ENCODE peak calls at places on chromosomes 11 and 22, in five cellular contexts. O is NT2/D1, J is H1, V is GM12878, U is HepG2. G is an unnamed sample.

GRCh38 chr11:108069947-108070346 is 51.4 kb upstream of the ACAT1 start:
- DNase-seq in O (no peak), J (no peak), V (peak), U (no peak), G (no peak)

GRCh38 chr11:2378527-2379210 is 1.6 kb downstream of the CD81 start:
- DNase-seq in O (no peak), J (no peak), V (no peak), U (no peak), G (no peak)

GRCh38 chr11:134155946-134156865 is 67.6 kb downstream of the NCAPD3 start:
- DNase-seq in O (no peak), J (no peak), V (no peak), U (no peak), G (no peak)

GRCh38 chr11:83054904-83055380 is 16.8 kb downstream of the RAB30 start:
- DNase-seq in O (no peak), J (no peak), V (no peak), U (peak), G (no peak)

GRCh38 chr11:130516868-130517505 is 68.5 kb downstream of the ADAMTS15 start:
- DNase-seq in O (no peak), J (peak), V (no peak), U (no peak), G (no peak)

GRCh38 chr11:123430736-123431356 is 777 bp downstream of the GRAMD1B start:
- DNase-seq in O (no peak), J (peak), V (no peak), U (no peak), G (peak)

GRCh38 chr11:36452987-36453386 is 57.1 kb downstream of the TRAF6 start:
- DNase-seq in O (no peak), J (no peak), V (no peak), U (peak), G (no peak)

GRCh38 chr11:119144825-119145476 is 3.9 kb upstream of the ABCG4 start:
- DNase-seq in O (peak), J (peak), V (no peak), U (peak), G (peak)

GRCh38 chr11:127003260-127003981 is 2.9 kb upstream of the KIRREL3 start:
- DNase-seq in O (peak), J (peak), V (no peak), U (no peak), G (peak)

GRCh38 chr11:13760115-13760514 is 91.6 kb downstream of the FAR1 start:
- DNase-seq in O (no peak), J (no peak), V (no peak), U (no peak), G (no peak)

GRCh38 chr22:17477401-17477833 is 85.9 kb upstream of the SLC25A18 start:
- DNase-seq in O (no peak), J (no peak), V (no peak), U (no peak), G (peak)

GRCh38 chr11:72328366-72329224 is 84.6 kb upstream of the PHOX2A start:
- DNase-seq in O (no peak), J (no peak), V (no peak), U (no peak), G (no peak)

GRCh38 chr11:105915036-105915435 is 107.0 kb downstream of the MSANTD4 start:
- DNase-seq in O (no peak), J (no peak), V (no peak), U (no peak), G (no peak)

GRCh38 chr22:46531776-46532175 is 5.6 kb downstream of the CELSR1 start:
- DNase-seq in O (no peak), J (no peak), V (no peak), U (no peak), G (no peak)

GRCh38 chr11:67178878-67179277 is 59.8 kb downstream of the KDM2A start:
- DNase-seq in O (no peak), J (no peak), V (no peak), U (no peak), G (no peak)

GRCh38 chr22:17913705-17914282 is 110.6 kb downstream of the MICAL3 start:
- DNase-seq in O (no peak), J (no peak), V (no peak), U (no peak), G (no peak)

GRCh38 chr22:39457546-39458442 is 982 bp downstream of the MGAT3 start:
- DNase-seq in O (no peak), J (no peak), V (no peak), U (no peak), G (peak)

GRCh38 chr11:74487875-74488274 is 5.6 kb downstream of the LIPT2 start:
- DNase-seq in O (no peak), J (no peak), V (no peak), U (peak), G (no peak)

GRCh38 chr11:62555464-62556092 is 9.0 kb upstream of the AHNAK start:
- DNase-seq in O (no peak), J (no peak), V (peak), U (no peak), G (no peak)

GRCh38 chr11:112150517-112150916 is 13.4 kb downstream of the IL18 start:
- DNase-seq in O (no peak), J (no peak), V (no peak), U (no peak), G (no peak)

GRCh38 chr11:64226507-64227051 is 505 bp downstream of the NUDT22 start:
- DNase-seq in O (no peak), J (no peak), V (no peak), U (peak), G (no peak)

GRCh38 chr22:40567106-40567505 is 69.4 kb downstream of the MRTFA start:
- DNase-seq in O (no peak), J (no peak), V (no peak), U (no peak), G (no peak)

GRCh38 chr11:94897330-94897768 is 76.0 kb downstream of the CWC15 start:
- DNase-seq in O (peak), J (peak), V (no peak), U (peak), G (peak)
- TF ChIP-seq SUZ12 in O (no peak), J (no peak), V (no peak), U (no peak), G (no peak)

DNA sequence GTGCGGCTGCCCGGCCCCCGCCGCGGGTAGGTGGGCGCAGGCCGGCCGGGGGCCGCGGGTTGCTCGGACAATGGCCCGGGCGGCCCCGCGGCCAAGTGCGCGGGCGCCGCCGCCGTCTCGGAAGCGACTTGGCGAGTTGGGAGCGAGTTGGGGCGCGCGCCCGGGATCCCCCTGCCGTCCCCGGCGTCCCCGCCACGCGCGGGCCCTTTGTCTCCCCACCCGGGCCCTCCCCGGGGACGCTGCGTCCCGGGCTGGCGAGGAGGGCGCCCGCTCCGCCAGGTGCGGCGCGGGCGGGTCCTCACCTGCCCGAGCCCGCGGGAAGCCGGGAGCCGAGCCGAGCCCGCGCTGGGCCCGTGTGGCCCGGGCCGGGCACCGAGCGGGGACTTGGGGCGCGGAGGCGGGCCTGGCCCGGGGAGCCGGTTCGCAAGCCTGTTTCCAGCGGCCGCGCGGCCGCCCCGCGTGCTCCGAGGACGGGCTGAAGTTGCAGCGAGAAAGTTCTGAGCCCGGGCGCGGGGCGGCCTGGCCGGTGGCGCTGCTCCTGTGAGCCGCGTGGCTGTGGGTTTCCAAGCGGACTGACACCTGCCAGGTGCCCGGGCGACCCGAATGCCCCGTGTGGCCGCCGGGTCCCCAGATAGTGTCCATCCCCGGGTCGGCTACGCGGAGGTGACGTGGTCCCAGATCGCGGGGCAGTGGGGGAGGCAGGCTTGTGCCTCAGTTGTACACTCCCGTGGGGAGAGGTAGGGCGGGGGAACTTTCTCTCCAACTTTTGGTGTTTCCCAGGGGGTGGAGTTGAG is 586 bp downstream of the LRP5 start:
- DNase-seq in O (no peak), J (no peak), V (no peak), U (no peak), G (no peak)
- TF ChIP-seq SUZ12 in O (no peak), J (no peak), V (no peak), U (no peak), G (no peak)

DNA sequence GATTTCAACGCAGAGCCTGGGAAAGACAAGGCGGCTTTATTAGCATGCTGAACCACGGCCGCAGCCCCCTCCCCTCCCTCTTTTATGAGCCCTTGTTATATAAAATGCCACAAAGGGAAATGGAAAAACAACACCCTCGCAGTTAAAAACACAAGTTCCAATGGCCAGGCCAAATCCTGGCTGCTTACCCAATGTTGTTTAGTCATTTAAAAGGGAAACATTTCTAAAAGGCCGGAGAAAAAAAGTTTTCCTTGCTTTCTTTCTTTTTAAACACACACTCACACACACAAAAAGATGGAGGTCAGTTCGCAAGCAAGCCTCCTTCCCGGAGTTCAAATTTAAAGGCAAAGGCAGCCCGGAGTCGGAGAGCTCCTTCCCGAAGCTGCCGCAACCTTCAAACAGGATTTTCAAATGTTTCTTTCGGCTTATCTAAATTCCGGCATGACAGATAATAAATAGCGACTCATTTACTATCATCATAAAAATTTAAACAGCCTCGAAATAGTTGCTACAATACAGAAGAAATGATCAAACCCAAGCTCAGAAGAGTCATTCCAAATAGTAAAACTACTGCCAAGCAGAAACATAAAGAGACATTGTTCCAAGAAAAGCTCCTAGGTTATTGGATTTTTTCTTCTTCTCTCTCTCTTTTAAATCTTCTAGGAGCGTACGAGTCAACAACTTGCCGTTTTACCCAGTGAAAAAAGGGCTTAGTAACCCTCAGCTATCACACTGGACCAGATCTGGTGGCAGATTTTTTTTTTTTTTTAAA is 3.5 kb downstream of the PHF21B start:
- DNase-seq in O (no peak), J (no peak), V (no peak), U (no peak), G (no peak)
- TF ChIP-seq SUZ12 in O (no peak), J (no peak), V (no peak), U (no peak), G (no peak)

DNA sequence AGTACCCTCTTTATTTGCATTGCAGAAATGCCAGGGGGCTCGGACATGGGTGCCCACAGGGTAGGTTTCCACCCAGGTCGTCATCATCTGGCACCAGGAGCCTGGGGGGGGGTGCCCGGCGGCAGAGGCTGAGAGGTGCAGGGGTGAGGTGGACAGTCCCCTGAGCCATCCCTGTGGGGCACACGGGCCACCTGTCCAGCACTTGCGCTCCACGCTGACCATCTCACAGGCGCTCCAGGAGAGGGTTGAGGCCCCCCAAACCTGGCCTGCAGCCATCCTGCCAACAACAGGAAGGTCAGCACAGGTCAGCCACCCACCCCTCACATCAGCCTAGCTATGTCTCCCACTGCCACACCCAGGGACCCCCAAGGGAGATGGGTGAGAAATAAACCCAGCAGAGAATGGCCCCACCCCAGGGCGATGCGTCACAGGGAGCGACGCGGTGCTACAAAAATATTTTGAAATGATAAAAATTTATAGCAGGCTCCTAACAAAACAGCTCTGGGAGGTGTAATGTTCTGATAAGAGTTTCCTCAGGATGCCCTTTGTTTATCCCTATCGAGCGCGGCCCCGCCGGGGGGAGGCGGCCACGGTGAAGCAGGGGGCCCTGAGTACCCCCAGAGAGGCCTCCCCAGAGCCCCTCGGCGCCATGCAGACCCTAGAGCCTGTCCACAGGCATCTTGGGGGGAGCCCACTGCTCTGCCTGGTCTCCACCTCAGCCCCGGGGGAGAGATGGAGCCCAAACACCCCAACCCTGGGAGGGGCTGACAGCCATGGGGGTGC is 21.0 kb upstream of the GNB1L start:
- DNase-seq in O (no peak), J (peak), V (no peak), U (no peak), G (no peak)
- TF ChIP-seq SUZ12 in O (no peak), J (no peak), V (no peak), U (no peak), G (no peak)

GRCh38 chr11:96316869-96317268 is 26.1 kb downstream of the MAML2 start:
- DNase-seq in O (no peak), J (no peak), V (no peak), U (no peak), G (no peak)

GRCh38 chr11:96314326-96315050 is 28.5 kb downstream of the MAML2 start:
- DNase-seq in O (no peak), J (no peak), V (no peak), U (no peak), G (no peak)

GRCh38 chr11:96317576-96317975 is 25.4 kb downstream of the MAML2 start:
- DNase-seq in O (no peak), J (no peak), V (no peak), U (no peak), G (no peak)

GRCh38 chr11:96313163-96313562 is 29.8 kb downstream of the MAML2 start:
- DNase-seq in O (no peak), J (no peak), V (no peak), U (no peak), G (no peak)

DNA sequence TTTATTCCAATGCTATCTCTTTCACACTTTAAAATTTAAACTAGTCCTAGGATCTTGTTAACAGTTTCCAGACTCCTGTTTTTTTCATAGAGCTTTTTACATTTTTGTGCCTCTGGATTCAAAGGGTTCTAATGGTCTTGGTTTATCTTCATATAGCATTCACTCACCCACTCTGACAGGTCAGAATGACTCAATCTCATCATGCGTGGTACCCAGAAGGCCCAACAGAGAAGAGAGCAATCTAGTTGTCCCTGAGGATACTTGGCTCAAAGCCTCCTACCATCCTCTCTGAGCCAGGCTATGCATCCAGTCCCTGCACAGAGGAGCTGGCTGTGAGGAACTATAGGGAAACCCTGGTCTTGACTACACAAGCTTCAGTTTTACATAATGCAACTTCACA is 27.5 kb downstream of the MAML2 start:
- DNase-seq in O (no peak), J (no peak), V (no peak), U (no peak), G (no peak)
- TF ChIP-seq SUZ12 in O (no peak), J (no peak), V (no peak), U (no peak), G (no peak)

DNA sequence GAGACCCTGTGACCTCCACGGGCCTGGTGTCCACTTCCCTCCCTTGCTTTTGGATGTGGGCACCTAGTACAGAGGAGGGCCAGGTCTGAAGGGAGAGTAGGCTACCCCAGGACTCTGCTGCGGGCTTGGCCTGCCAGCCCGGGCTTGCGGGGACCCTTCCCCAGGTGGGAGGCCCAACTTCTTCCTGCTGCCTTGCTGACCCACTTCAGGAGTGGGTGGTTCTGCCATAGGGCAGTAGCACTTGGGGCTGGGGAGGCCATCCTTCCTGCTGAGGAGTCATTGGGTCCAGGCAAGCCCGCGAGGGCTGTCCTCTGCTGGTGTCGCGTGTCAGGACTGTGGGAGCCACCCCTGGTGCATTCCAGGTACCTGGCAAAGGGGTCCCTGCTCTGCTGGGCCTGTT is 1250.0 kb downstream of the BRD1 start:
- DNase-seq in O (no peak), J (no peak), V (no peak), U (no peak), G (no peak)
- TF ChIP-seq SUZ12 in O (no peak), J (no peak), V (no peak), U (no peak), G (no peak)

G was measured in HEK293T.